ENCODE peak calls at places on chromosomes 5 and 9, in six cellular contexts. One of them, this sample, is unnamed.

GRCh38 chr9:136773386-136774044 is 9.2 kb upstream of the LCN15 start:
- DNase-seq in neural crest cell: no peak
- DNase-seq in GM12865: peak; percentile 61
- DNase-seq in stimulated activated CD4-positive, alpha-beta T cell treated with anti-CD3 and anti-CD28 coated beads, Interleukin-1b, Interleukin-23, amount 100 ng/mL, for 1 hour: no peak
- DNase-seq in brain pericyte: no peak
- DNase-seq in osteocyte: no peak
- DNase-seq in this sample: peak; percentile 91

GRCh38 chr5:141475625-141476131 is at the start of gene PCDHGC3:
- DNase-seq in stimulated activated CD4-positive, alpha-beta T cell treated with anti-CD3 and anti-CD28 coated beads, Interleukin-1b, Interleukin-23, amount 100 ng/mL, for 1 hour: no peak
- DNase-seq in neural crest cell: peak; percentile 72
- DNase-seq in osteocyte: peak; percentile 91
- DNase-seq in GM12865: peak; percentile 89
- DNase-seq in brain pericyte: peak; percentile 84
- DNase-seq in this sample: peak; percentile 89

GRCh38 chr9:70835323-70835722 is 286.1 kb downstream of the TRPM3 start:
- DNase-seq in neural crest cell: no peak
- DNase-seq in osteocyte: no peak
- DNase-seq in GM12865: no peak
- DNase-seq in stimulated activated CD4-positive, alpha-beta T cell treated with anti-CD3 and anti-CD28 coated beads, Interleukin-1b, Interleukin-23, amount 100 ng/mL, for 1 hour: no peak
- DNase-seq in brain pericyte: no peak
- DNase-seq in this sample: no peak

GRCh38 chr9:83477571-83477970 is 60.6 kb downstream of the FRMD3 start:
- DNase-seq in neural crest cell: no peak
- DNase-seq in stimulated activated CD4-positive, alpha-beta T cell treated with anti-CD3 and anti-CD28 coated beads, Interleukin-1b, Interleukin-23, amount 100 ng/mL, for 1 hour: no peak
- DNase-seq in GM12865: no peak
- DNase-seq in brain pericyte: no peak
- DNase-seq in osteocyte: no peak
- DNase-seq in this sample: no peak

GRCh38 chr9:36992501-36993316 is 41.4 kb downstream of the PAX5 start:
- DNase-seq in GM12865: peak; percentile 78
- DNase-seq in brain pericyte: no peak
- DNase-seq in osteocyte: no peak
- DNase-seq in neural crest cell: no peak
- DNase-seq in stimulated activated CD4-positive, alpha-beta T cell treated with anti-CD3 and anti-CD28 coated beads, Interleukin-1b, Interleukin-23, amount 100 ng/mL, for 1 hour: no peak
- DNase-seq in this sample: peak; percentile 54

GRCh38 chr5:911601-912000 is 18.9 kb downstream of the TRIP13 start:
- DNase-seq in neural crest cell: no peak
- DNase-seq in stimulated activated CD4-positive, alpha-beta T cell treated with anti-CD3 and anti-CD28 coated beads, Interleukin-1b, Interleukin-23, amount 100 ng/mL, for 1 hour: no peak
- DNase-seq in GM12865: no peak
- DNase-seq in brain pericyte: no peak
- DNase-seq in osteocyte: no peak
- DNase-seq in this sample: no peak

GRCh38 chr5:177450672-177451424 is 4.2 kb downstream of the PRR7 start:
- DNase-seq in neural crest cell: no peak
- DNase-seq in GM12865: no peak
- DNase-seq in osteocyte: no peak
- DNase-seq in brain pericyte: no peak
- DNase-seq in stimulated activated CD4-positive, alpha-beta T cell treated with anti-CD3 and anti-CD28 coated beads, Interleukin-1b, Interleukin-23, amount 100 ng/mL, for 1 hour: no peak
- DNase-seq in this sample: no peak

GRCh38 chr9:120730661-120731514 is 16.6 kb upstream of the MEGF9 start:
- DNase-seq in neural crest cell: no peak
- DNase-seq in osteocyte: no peak
- DNase-seq in brain pericyte: no peak
- DNase-seq in stimulated activated CD4-positive, alpha-beta T cell treated with anti-CD3 and anti-CD28 coated beads, Interleukin-1b, Interleukin-23, amount 100 ng/mL, for 1 hour: no peak
- DNase-seq in GM12865: peak; percentile 57
- DNase-seq in this sample: peak; percentile 19

GRCh38 chr5:44983006-44983405 is 174.3 kb downstream of the MRPS30 start:
- DNase-seq in osteocyte: no peak
- DNase-seq in brain pericyte: no peak
- DNase-seq in stimulated activated CD4-positive, alpha-beta T cell treated with anti-CD3 and anti-CD28 coated beads, Interleukin-1b, Interleukin-23, amount 100 ng/mL, for 1 hour: no peak
- DNase-seq in GM12865: no peak
- DNase-seq in neural crest cell: no peak
- DNase-seq in this sample: no peak

GRCh38 chr5:34521628-34522290 is 134.4 kb upstream of the RAI14 start:
- DNase-seq in osteocyte: no peak
- DNase-seq in neural crest cell: no peak
- DNase-seq in stimulated activated CD4-positive, alpha-beta T cell treated with anti-CD3 and anti-CD28 coated beads, Interleukin-1b, Interleukin-23, amount 100 ng/mL, for 1 hour: no peak
- DNase-seq in GM12865: no peak
- DNase-seq in brain pericyte: no peak
- DNase-seq in this sample: no peak

GRCh38 chr5:29017501-29017900 is 1979.1 kb upstream of the CDH9 start:
- DNase-seq in brain pericyte: no peak
- DNase-seq in GM12865: no peak
- DNase-seq in neural crest cell: no peak
- DNase-seq in osteocyte: no peak
- DNase-seq in stimulated activated CD4-positive, alpha-beta T cell treated with anti-CD3 and anti-CD28 coated beads, Interleukin-1b, Interleukin-23, amount 100 ng/mL, for 1 hour: no peak
- DNase-seq in this sample: no peak

GRCh38 chr5:90786756-90787155 is 228.2 kb downstream of the ADGRV1 start:
- DNase-seq in neural crest cell: no peak
- DNase-seq in GM12865: no peak
- DNase-seq in stimulated activated CD4-positive, alpha-beta T cell treated with anti-CD3 and anti-CD28 coated beads, Interleukin-1b, Interleukin-23, amount 100 ng/mL, for 1 hour: no peak
- DNase-seq in brain pericyte: no peak
- DNase-seq in osteocyte: no peak
- DNase-seq in this sample: no peak

GRCh38 chr9:89935115-89935514 is 330.3 kb downstream of the GADD45G start:
- DNase-seq in brain pericyte: no peak
- DNase-seq in stimulated activated CD4-positive, alpha-beta T cell treated with anti-CD3 and anti-CD28 coated beads, Interleukin-1b, Interleukin-23, amount 100 ng/mL, for 1 hour: no peak
- DNase-seq in GM12865: no peak
- DNase-seq in osteocyte: no peak
- DNase-seq in neural crest cell: no peak
- DNase-seq in this sample: no peak

GRCh38 chr9:127122176-127123151 is at the start of gene ANGPTL2:
- DNase-seq in osteocyte: peak; percentile 97
- DNase-seq in brain pericyte: peak; percentile 91
- DNase-seq in neural crest cell: peak; percentile 72
- DNase-seq in GM12865: peak; percentile 44
- DNase-seq in stimulated activated CD4-positive, alpha-beta T cell treated with anti-CD3 and anti-CD28 coated beads, Interleukin-1b, Interleukin-23, amount 100 ng/mL, for 1 hour: no peak
- DNase-seq in this sample: peak; percentile 8

This sample was measured in NAMALWA.